ENCODE peak calls at places on chromosomes 7 and 10, in nine cellular contexts. D is HEK293T; J is caudate nucleus; W is left cardiac atrium; E is SHP77 treated with DMSO at 0.1 percent for 48 hours; C is activated CD8-positive, alpha-beta memory T cell treated with anti-CD3 and anti-CD28 coated beads for 4 hours; V is HCEC 1CT; M is COLO829; H is head of caudate nucleus. Z is an unnamed sample.

GRCh38 chr7:16795624-16796023 is 9.2 kb downstream of the AGR2 start:
- DNase-seq in D (no peak), J (no peak), W (no peak), E (peak), C (no peak), V (no peak), M (no peak), H (no peak), Z (no peak)

GRCh38 chr7:11170160-11170559 is 196.5 kb downstream of the PHF14 start:
- DNase-seq in D (no peak), J (no peak), W (no peak), E (peak), C (no peak), V (no peak), M (no peak), H (no peak), Z (no peak)

GRCh38 chr10:43727935-43728334 is 79.3 kb upstream of the ZNF32 start:
- DNase-seq in D (no peak), J (no peak), W (no peak), E (no peak), C (no peak), V (no peak), M (no peak), H (no peak), Z (no peak)

GRCh38 chr10:101779544-101780186 is 3.6 kb downstream of the NPM3 start:
- DNase-seq in D (peak), J (peak), W (peak), E (no peak), C (peak), V (peak), M (peak), H (peak), Z (peak)

GRCh38 chr10:132885451-132886210 is 56.7 kb downstream of the CFAP46 start:
- DNase-seq in D (no peak), J (no peak), W (peak), E (no peak), C (no peak), V (no peak), M (no peak), H (no peak), Z (no peak)

GRCh38 chr10:25768167-25768566 is 165.9 kb upstream of the MYO3A start:
- DNase-seq in D (peak), J (no peak), W (no peak), E (no peak), C (no peak), V (no peak), M (no peak), H (no peak), Z (peak)

GRCh38 chr10:119567978-119568377 is 25.5 kb upstream of the RGS10 start:
- DNase-seq in D (no peak), J (no peak), W (no peak), E (no peak), C (no peak), V (no peak), M (no peak), H (no peak), Z (no peak)

GRCh38 chr10:1109795-1110673 is 53.8 kb downstream of the WDR37 start:
- DNase-seq in D (peak), J (peak), W (peak), E (peak), C (peak), V (peak), M (peak), H (peak), Z (peak)

GRCh38 chr7:70569335-70569819 is 562.6 kb upstream of the GALNT17 start:
- DNase-seq in D (peak), J (no peak), W (no peak), E (no peak), C (no peak), V (no peak), M (no peak), H (no peak), Z (no peak)

GRCh38 chr10:70265032-70265689 is 18.6 kb downstream of the NPFFR1 start:
- DNase-seq in D (peak), J (no peak), W (no peak), E (no peak), C (no peak), V (peak), M (no peak), H (peak), Z (peak)

GRCh38 chr10:96538683-96539082 is 25.0 kb upstream of the TLL2 start:
- DNase-seq in D (no peak), J (no peak), W (no peak), E (no peak), C (no peak), V (no peak), M (no peak), H (no peak), Z (no peak)

GRCh38 chr7:159103382-159104187 is 41.1 kb downstream of the VIPR2 start:
- DNase-seq in D (no peak), J (no peak), W (peak), E (no peak), C (no peak), V (no peak), M (no peak), H (no peak), Z (no peak)

GRCh38 chr7:55271069-55271468 is 94.1 kb upstream of the LANCL2 start:
- DNase-seq in D (no peak), J (no peak), W (no peak), E (no peak), C (no peak), V (peak), M (no peak), H (no peak), Z (peak)

GRCh38 chr10:73190188-73190587 is 22.3 kb downstream of the FAM149B1 start:
- DNase-seq in D (no peak), J (no peak), W (no peak), E (no peak), C (no peak), V (no peak), M (no peak), H (no peak), Z (no peak)

GRCh38 chr7:105682331-105683070 is 101.2 kb upstream of the EFCAB10 start:
- DNase-seq in D (no peak), J (no peak), W (no peak), E (peak), C (no peak), V (no peak), M (no peak), H (no peak), Z (no peak)

GRCh38 chr10:53808677-53809076 is 992.4 kb downstream of the PCDH15 start:
- DNase-seq in D (peak), J (no peak), W (no peak), E (no peak), C (no peak), V (no peak), M (no peak), H (no peak), Z (peak)

GRCh38 chr7:4707134-4707651 is 25.1 kb downstream of the FOXK1 start:
- DNase-seq in D (no peak), J (no peak), W (no peak), E (no peak), C (no peak), V (no peak), M (no peak), H (peak), Z (no peak)

GRCh38 chr7:139494835-139495568 is 11.5 kb upstream of the KLRG2 start:
- DNase-seq in D (no peak), J (peak), W (no peak), E (no peak), C (no peak), V (no peak), M (no peak), H (peak), Z (no peak)

GRCh38 chr7:118472581-118472980 is 248.1 kb downstream of the ANKRD7 start:
- DNase-seq in D (no peak), J (no peak), W (no peak), E (no peak), C (no peak), V (no peak), M (no peak), H (no peak), Z (no peak)

GRCh38 chr10:29598861-29599311 is 35.9 kb downstream of the SVIL start:
- DNase-seq in D (no peak), J (no peak), W (no peak), E (no peak), C (no peak), V (no peak), M (no peak), H (no peak), Z (no peak)

GRCh38 chr7:2851499-2851898 is 7.4 kb upstream of the GNA12 start:
- DNase-seq in D (no peak), J (no peak), W (no peak), E (no peak), C (no peak), V (no peak), M (no peak), H (no peak), Z (no peak)